ENCODE peak calls at places on chromosomes 12 and 14, in eight cellular contexts. Z is IMR-90, T is right lobe of liver, W is body of pancreas, O is K562, J is stomach, V is transverse colon, E is breast epithelium. M is an unnamed sample.

GRCh38 chr14:20441466-20441865 is 5.5 kb upstream of the KLHL33 start:
- DNase-seq in O (no peak), J (no peak), T (no peak), V (no peak), E (no peak), Z (no peak), W (no peak), M (no peak)

GRCh38 chr14:75188520-75189267 is 12.3 kb upstream of the TMED10 start:
- DNase-seq in Z (no peak), O (no peak), W (peak; percentile 74), J (no peak), T (no peak), E (no peak), V (peak; percentile 35), M (no peak)

GRCh38 chr12:50040657-50041056 is 15.4 kb upstream of the RACGAP1 start:
- DNase-seq in E (no peak), T (no peak), W (no peak), V (no peak), Z (no peak), J (no peak), O (no peak), M (no peak)

GRCh38 chr14:58776516-58776915 is 138.8 kb downstream of the DACT1 start:
- DNase-seq in E (no peak), O (no peak), V (no peak), J (no peak), T (no peak), Z (no peak), W (no peak), M (no peak)

GRCh38 chr12:125092872-125093680 is 27.8 kb downstream of the AACS start:
- DNase-seq in O (peak; percentile 46), T (no peak), E (no peak), V (peak; percentile 62), W (peak; percentile 54), J (peak; percentile 60), Z (peak; percentile 66), M (peak; percentile 77)

GRCh38 chr12:12592930-12593329 is 18.7 kb upstream of the CREBL2 start:
- DNase-seq in E (no peak), T (no peak), O (no peak), W (no peak), J (no peak), V (no peak), Z (peak; percentile 61), M (no peak)

GRCh38 chr12:91098942-91099341 is 12.4 kb downstream of the LUM start:
- DNase-seq in J (no peak), T (no peak), W (peak; percentile 40), O (no peak), E (no peak), V (no peak), Z (peak; percentile 93), M (no peak)

GRCh38 chr12:56634837-56635538 is 4.9 kb upstream of the BAZ2A start:
- DNase-seq in O (peak; percentile 89), Z (peak; percentile 84), J (peak; percentile 80), V (peak; percentile 91), W (peak; percentile 81), T (peak; percentile 89), E (peak; percentile 82), M (peak; percentile 80)

GRCh38 chr14:76250345-76250744 is 98.6 kb downstream of the GPATCH2L start:
- DNase-seq in E (no peak), T (no peak), O (no peak), Z (no peak), V (no peak), W (no peak), J (no peak), M (no peak)

GRCh38 chr14:100246136-100246535 is 7.2 kb downstream of the YY1 start:
- DNase-seq in O (no peak), J (no peak), V (peak; percentile 14), E (no peak), W (peak; percentile 15), Z (no peak), T (no peak), M (no peak)

GRCh38 chr12:76880156-76881023 is 1.6 kb upstream of the CSRP2 start:
- DNase-seq in Z (peak; percentile 88), W (no peak), E (no peak), T (no peak), J (no peak), O (no peak), V (no peak), M (no peak)

GRCh38 chr14:33765251-33765650 is 185.6 kb downstream of the EGLN3 start:
- DNase-seq in W (no peak), T (no peak), J (no peak), Z (no peak), O (peak; percentile 6), V (no peak), E (no peak), M (peak; percentile 67)

GRCh38 chr14:66944872-66945271 is 244.4 kb upstream of the GARIN2 start:
- DNase-seq in T (no peak), V (no peak), E (no peak), Z (peak; percentile 41), O (no peak), W (peak; percentile 3), J (no peak), M (no peak)

GRCh38 chr12:64077922-64078321 is 144.2 kb downstream of the KICS2 start:
- DNase-seq in W (no peak), J (no peak), E (no peak), V (no peak), Z (no peak), O (no peak), T (no peak), M (no peak)

GRCh38 chr14:97401714-97402113 is 604.5 kb downstream of the VRK1 start:
- DNase-seq in V (no peak), E (no peak), Z (no peak), J (no peak), W (no peak), O (no peak), T (no peak), M (no peak)

GRCh38 chr12:13390381-13390856 is 193.9 kb downstream of the EMP1 start:
- DNase-seq in J (peak; percentile 98), W (peak; percentile 93), T (peak; percentile 96), V (peak; percentile 95), E (peak; percentile 92), O (no peak), Z (peak; percentile 1), M (peak; percentile 93)

GRCh38 chr14:22830329-22831010 is 783 bp downstream of the MRPL52 start:
- DNase-seq in J (no peak), W (no peak), V (no peak), Z (no peak), T (no peak), O (no peak), E (no peak), M (no peak)

GRCh38 chr14:93975791-93976476 is 436 bp downstream of the ASB2 start:
- DNase-seq in T (no peak), W (no peak), O (no peak), Z (no peak), E (no peak), J (no peak), V (no peak), M (no peak)

GRCh38 chr14:27605298-27605697 is 1007.5 kb upstream of the NOVA1 start:
- DNase-seq in T (no peak), E (no peak), O (no peak), W (no peak), Z (no peak), V (no peak), J (no peak), M (no peak)

DNA sequence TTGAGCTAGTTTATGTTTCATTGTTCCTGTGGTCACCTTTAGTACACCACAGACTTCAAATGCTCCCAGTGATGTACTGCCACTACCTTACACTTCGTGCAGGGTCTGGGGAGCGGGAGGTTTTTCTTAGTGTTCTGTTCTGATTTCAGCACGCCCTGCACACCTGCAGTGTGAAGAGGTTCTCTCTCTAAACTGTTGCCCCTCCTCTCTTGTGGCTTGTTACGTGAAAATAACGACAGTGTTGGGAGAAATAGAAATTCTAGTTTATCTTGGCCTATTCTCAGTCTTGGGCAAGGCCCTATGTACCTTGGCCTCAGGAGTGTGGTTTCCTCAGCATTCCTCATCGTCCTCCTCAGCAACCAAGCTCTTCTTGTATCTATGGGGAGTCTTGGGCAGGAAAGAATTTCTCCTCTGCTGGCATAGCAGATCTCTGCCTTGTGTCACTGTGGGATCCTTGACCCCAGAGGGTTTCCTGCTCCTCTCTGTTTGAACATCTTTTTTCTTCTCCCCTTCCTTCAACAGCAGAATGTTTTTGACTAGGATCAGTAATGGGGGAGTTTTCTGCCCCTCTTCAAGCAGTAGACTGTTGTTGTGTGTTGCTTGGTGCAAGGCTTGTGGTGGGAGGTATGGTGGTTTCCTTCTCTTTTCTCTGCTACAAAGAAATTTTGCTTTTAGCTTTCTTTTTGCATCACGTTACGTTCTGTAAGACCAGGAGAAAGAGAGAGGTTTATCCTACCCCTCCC is 48.7 kb downstream of the EIF2S3B start:
- DNase-seq in J (no peak), T (no peak), E (no peak), O (no peak), V (no peak), Z (no peak), W (no peak), M (no peak)
- H3K27ac ChIP-seq in J (no peak overlapping the region), T (no peak overlapping the region), E (no peak overlapping the region), O (no peak overlapping the region), V (no peak overlapping the region), Z (no peak overlapping the region), W (no peak overlapping the region), M (no peak overlapping the region)

GRCh38 chr14:51653096-51653814 is 1.5 kb downstream of the FRMD6 start:
- DNase-seq in V (no peak), O (no peak), E (no peak), T (no peak), J (no peak), Z (peak; percentile 60), W (no peak), M (no peak)
- TF ChIP-seq CTCF in V (peak; percentile 13), O (no peak), E (peak; percentile 48), T (no peak), J (no peak), Z (peak; percentile 24), W (no peak), M (no peak)

GRCh38 chr12:112022241-112023016 is 9.2 kb downstream of the ERP29 start:
- DNase-seq in E (no peak), O (no peak), V (no peak), J (no peak), T (no peak), Z (no peak), W (no peak), M (no peak)
- TF ChIP-seq POLR2A in E (no peak), O (peak; percentile 52), V (no peak), J (no peak), T (no peak), Z (no peak), W (no peak), M (no peak)

DNA sequence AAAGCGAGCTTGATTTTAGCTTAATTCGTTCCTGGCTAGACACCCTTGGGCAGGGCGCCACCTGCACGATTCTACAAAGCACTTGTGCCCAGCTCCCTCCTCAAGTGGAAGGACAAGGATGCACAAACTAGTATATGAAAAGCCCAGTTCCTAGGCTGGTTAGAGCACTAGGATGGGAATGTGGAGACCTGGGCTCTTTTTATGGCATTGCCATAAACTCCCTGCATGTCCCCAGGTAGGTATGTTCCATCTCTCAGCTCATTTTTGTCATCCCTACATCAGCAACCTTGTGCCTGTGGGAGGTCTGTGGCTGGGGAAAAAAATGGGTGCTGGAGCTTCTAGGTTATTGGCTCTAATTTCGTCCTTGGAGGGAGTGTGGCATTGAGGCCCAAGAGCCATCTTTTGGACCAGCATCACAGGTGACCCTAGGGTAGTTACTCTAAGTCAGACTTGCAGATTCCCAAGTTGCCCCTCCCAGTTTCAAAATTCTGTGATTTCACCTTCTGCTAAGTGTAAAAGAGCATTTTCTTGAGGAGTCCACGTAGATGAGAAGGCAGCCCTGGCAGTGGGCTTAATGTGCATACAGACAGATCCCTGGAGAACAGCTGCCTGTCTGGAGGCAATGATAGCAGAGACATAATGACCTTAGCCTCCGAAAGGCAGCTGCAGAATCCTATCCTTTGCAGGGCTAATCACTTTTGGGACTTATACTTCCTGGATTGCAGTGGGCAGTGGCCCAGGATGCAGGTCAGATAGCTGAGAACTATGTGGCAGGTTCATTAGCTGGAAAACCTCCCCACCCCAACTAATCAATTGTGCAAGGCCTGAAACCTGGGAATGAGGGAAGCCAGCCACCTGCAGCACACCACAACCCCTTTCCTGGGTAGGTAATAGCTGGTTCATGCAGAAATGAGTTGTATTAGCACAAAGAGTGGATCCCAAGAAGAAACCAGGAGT is 47.6 kb upstream of the BDKRB2 start:
- DNase-seq in V (no peak), O (no peak), T (no peak), Z (no peak), E (no peak), W (peak; percentile 34), J (peak; percentile 24), M (no peak)
- H3K27ac ChIP-seq in V (no peak overlapping the region), O (no peak overlapping the region), T (no peak overlapping the region), Z (no peak overlapping the region), E (no peak overlapping the region), W (no peak overlapping the region), J (no peak overlapping the region), M (no peak overlapping the region)

M was measured in heart left ventricle.